ENCODE peak calls at places on chromosomes 3 and 15, in ten cellular contexts. Q, W, R, C, U, K, H, A, J and V are unnamed samples.

GRCh38 chr3:80334534-80334933 is 566.7 kb upstream of the ROBO1 start:
- DNase-seq in Q (no peak), W (no peak), R (no peak), C (no peak), U (no peak), K (no peak), H (no peak), A (no peak), J (no peak), V (no peak)

GRCh38 chr3:34387831-34388564 is 589.6 kb downstream of the PDCD6IP start:
- DNase-seq in Q (no peak), W (no peak), R (no peak), C (no peak), U (no peak), K (no peak), H (no peak), A (no peak), J (no peak), V (no peak)

GRCh38 chr15:61871926-61872522 is 188.2 kb downstream of the VPS13C start:
- DNase-seq in Q (peak), W (no peak), R (no peak), C (no peak), U (peak), K (no peak), H (peak), A (peak), J (peak), V (peak)

GRCh38 chr15:60299452-60300047 is 98.2 kb downstream of the ANXA2 start:
- DNase-seq in Q (peak), W (no peak), R (no peak), C (no peak), U (no peak), K (peak), H (peak), A (peak), J (no peak), V (peak)

GRCh38 chr3:172179680-172180399 is 140.5 kb downstream of the FNDC3B start:
- DNase-seq in Q (no peak), W (no peak), R (no peak), C (no peak), U (no peak), K (no peak), H (no peak), A (no peak), J (no peak), V (no peak)

GRCh38 chr15:90315276-90315982 is 36.7 kb upstream of the ZNF774 start:
- DNase-seq in Q (peak), W (peak), R (peak), C (no peak), U (peak), K (peak), H (peak), A (peak), J (no peak), V (peak)

GRCh38 chr15:99962006-99962561 is 228.8 kb upstream of the LYSMD4 start:
- DNase-seq in Q (no peak), W (no peak), R (peak), C (no peak), U (no peak), K (peak), H (no peak), A (no peak), J (no peak), V (no peak)

GRCh38 chr3:48997714-48998637 is 7.9 kb downstream of the P4HTM start:
- DNase-seq in Q (no peak), W (no peak), R (no peak), C (no peak), U (no peak), K (no peak), H (no peak), A (no peak), J (no peak), V (no peak)

GRCh38 chr3:8739757-8740508 is 6.3 kb downstream of the CAV3 start:
- DNase-seq in Q (peak), W (no peak), R (peak), C (no peak), U (peak), K (no peak), H (peak), A (peak), J (peak), V (peak)

GRCh38 chr3:197456271-197457091 is 99.3 kb downstream of the BDH1 start:
- DNase-seq in Q (peak), W (peak), R (peak), C (peak), U (peak), K (peak), H (peak), A (peak), J (peak), V (peak)

GRCh38 chr3:37526511-37526910 is 335.2 kb upstream of the CTDSPL start:
- DNase-seq in Q (peak), W (peak), R (no peak), C (no peak), U (peak), K (peak), H (peak), A (peak), J (no peak), V (peak)

GRCh38 chr15:78969687-78970349 is 25.0 kb upstream of the CTSH start:
- DNase-seq in Q (peak), W (no peak), R (no peak), C (no peak), U (peak), K (no peak), H (no peak), A (peak), J (no peak), V (no peak)

GRCh38 chr15:42890161-42890913 is 30.2 kb downstream of the TTBK2 start:
- DNase-seq in Q (peak), W (no peak), R (no peak), C (no peak), U (peak), K (no peak), H (peak), A (peak), J (peak), V (peak)

GRCh38 chr3:110343376-110343775 is 728.2 kb upstream of the NECTIN3 start:
- DNase-seq in Q (peak), W (no peak), R (peak), C (no peak), U (peak), K (no peak), H (peak), A (peak), J (no peak), V (peak)

GRCh38 chr15:40256642-40257235 is 17.9 kb downstream of the PAK6 start:
- DNase-seq in Q (no peak), W (no peak), R (peak), C (no peak), U (peak), K (no peak), H (no peak), A (peak), J (no peak), V (peak)

GRCh38 chr3:61416618-61417017 is 144.8 kb upstream of the PTPRG start:
- DNase-seq in Q (no peak), W (no peak), R (no peak), C (no peak), U (no peak), K (no peak), H (no peak), A (no peak), J (no peak), V (no peak)

GRCh38 chr15:40739854-40740253 is 15.2 kb downstream of the RMDN3 start:
- DNase-seq in Q (no peak), W (no peak), R (no peak), C (no peak), U (no peak), K (no peak), H (no peak), A (no peak), J (no peak), V (no peak)

GRCh38 chr3:7546219-7546618 is 685.3 kb downstream of the GRM7 start:
- DNase-seq in Q (no peak), W (no peak), R (no peak), C (no peak), U (no peak), K (no peak), H (no peak), A (peak), J (no peak), V (peak)

GRCh38 chr3:71503525-71504249 is 79.8 kb downstream of the FOXP1 start:
- DNase-seq in Q (peak), W (no peak), R (no peak), C (no peak), U (peak), K (no peak), H (peak), A (peak), J (no peak), V (no peak)

GRCh38 chr3:172903642-172904041 is 153.1 kb downstream of the ECT2 start:
- DNase-seq in Q (no peak), W (no peak), R (no peak), C (no peak), U (no peak), K (no peak), H (no peak), A (no peak), J (no peak), V (no peak)

GRCh38 chr15:57610130-57610529 is 18.4 kb downstream of the MYZAP start:
- DNase-seq in Q (peak), W (peak), R (peak), C (no peak), U (peak), K (peak), H (peak), A (peak), J (no peak), V (peak)

GRCh38 chr15:49145651-49146609 is 9.5 kb downstream of the COPS2 start:
- DNase-seq in Q (peak), W (no peak), R (no peak), C (peak), U (peak), K (no peak), H (peak), A (peak), J (no peak), V (peak)

GRCh38 chr3:114706591-114707224 is 412.9 kb downstream of the TIGIT start:
- DNase-seq in Q (peak), W (peak), R (peak), C (no peak), U (peak), K (no peak), H (no peak), A (peak), J (peak), V (peak)

GRCh38 chr3:101128786-101129185 is 135.6 kb upstream of the ABI3BP start:
- DNase-seq in Q (no peak), W (no peak), R (no peak), C (no peak), U (no peak), K (no peak), H (no peak), A (no peak), J (no peak), V (no peak)